ENCODE peak calls at places on chromosomes 11 and 22, in four cellular contexts. N is colonic mucosa, O is AG10803, G is spleen. Z is an unnamed sample.

GRCh38 chr11:43359432-43359818 is 705 bp downstream of the TTC17 start:
- DNase-seq in N (no peak), O (peak; percentile 26), G (no peak), Z (no peak)

GRCh38 chr22:50605349-50606074 is 4.9 kb downstream of the MAPK8IP2 start:
- DNase-seq in N (no peak), O (no peak), G (peak; percentile 39), Z (no peak)

GRCh38 chr11:61061081-61061826 is 41.0 kb upstream of the CD5 start:
- DNase-seq in N (no peak), O (peak; percentile 3), G (no peak), Z (no peak)

GRCh38 chr11:62540804-62541671 is 5.6 kb downstream of the AHNAK start:
- DNase-seq in N (peak; percentile 67), O (no peak), G (peak; percentile 84), Z (peak; percentile 74)

GRCh38 chr11:108508653-108509593 is 10.7 kb upstream of the POGLUT3 start:
- DNase-seq in N (no peak), O (no peak), G (no peak), Z (no peak)

GRCh38 chr11:43123443-43123842 is 188.4 kb upstream of the API5 start:
- DNase-seq in N (no peak), O (no peak), G (no peak), Z (no peak)

GRCh38 chr11:46457659-46458058 is 66.1 kb upstream of the CHRM4 start:
- DNase-seq in N (no peak), O (no peak), G (no peak), Z (no peak)

GRCh38 chr11:73298233-73298632 is 9.8 kb upstream of the ARHGEF17 start:
- DNase-seq in N (no peak), O (no peak), G (no peak), Z (no peak)

GRCh38 chr11:44992181-44992582 is 41.5 kb upstream of the TP53I11 start:
- DNase-seq in N (no peak), O (no peak), G (no peak), Z (no peak)

GRCh38 chr11:43360361-43361032 is 1.8 kb downstream of the TTC17 start:
- DNase-seq in N (no peak), O (peak; percentile 25), G (no peak), Z (no peak)

GRCh38 chr11:22193348-22194051 is 615 bp downstream of the ANO5 start:
- DNase-seq in N (peak; percentile 34), O (no peak), G (peak; percentile 73), Z (no peak)

GRCh38 chr11:111540114-111540920 is at the start of gene LAYN:
- DNase-seq in N (peak; percentile 22), O (peak; percentile 72), G (peak; percentile 82), Z (peak; percentile 23)

GRCh38 chr22:27531782-27532530 is 269.6 kb downstream of the MN1 start:
- DNase-seq in N (no peak), O (peak; percentile 87), G (no peak), Z (no peak)

GRCh38 chr11:37124384-37124783 is 526.3 kb upstream of the RAG2 start:
- DNase-seq in N (no peak), O (no peak), G (no peak), Z (no peak)

GRCh38 chr11:43393765-43394355 is 35.1 kb downstream of the TTC17 start:
- DNase-seq in N (peak; percentile 29), O (peak; percentile 0), G (no peak), Z (no peak)

GRCh38 chr11:2929511-2929879 is 275 bp upstream of the PHLDA2 start:
- DNase-seq in N (peak; percentile 85), O (peak; percentile 72), G (peak; percentile 84), Z (peak; percentile 93)

GRCh38 chr11:69538840-69539239 is 57.4 kb downstream of the LINC01488 start:
- DNase-seq in N (no peak), O (no peak), G (peak; percentile 77), Z (no peak)

GRCh38 chr11:19777342-19778102 is 64.9 kb downstream of the NAV2 start:
- DNase-seq in N (peak; percentile 52), O (peak; percentile 43), G (no peak), Z (peak; percentile 52)

GRCh38 chr22:26763633-26764295 is 106.4 kb downstream of the MIAT start:
- DNase-seq in N (no peak), O (peak; percentile 83), G (no peak), Z (no peak)

GRCh38 chr11:87366766-87367405 is 329.2 kb downstream of the TMEM135 start:
- DNase-seq in N (no peak), O (no peak), G (no peak), Z (no peak)

GRCh38 chr22:43921361-43921760 is 2.2 kb upstream of the PNPLA3 start:
- DNase-seq in N (no peak), O (peak; percentile 93), G (no peak), Z (no peak)

GRCh38 chr22:25334091-25334490 is 114.7 kb downstream of the CRYBB2 start:
- DNase-seq in N (peak; percentile 71), O (peak; percentile 13), G (no peak), Z (peak; percentile 75)

GRCh38 chr22:28711820-28712777 is 29.5 kb downstream of the CHEK2 start:
- DNase-seq in N (no peak), O (peak; percentile 97), G (no peak), Z (no peak)

GRCh38 chr11:68117896-68118470 is 3.2 kb downstream of the CHKA start:
- DNase-seq in N (no peak), O (no peak), G (no peak), Z (no peak)

GRCh38 chr11:83070044-83070877 is 1.4 kb downstream of the RAB30 start:
- DNase-seq in N (no peak), O (peak; percentile 84), G (no peak), Z (no peak)

GRCh38 chr22:23192133-23192532 is 11.8 kb downstream of the BCR start:
- DNase-seq in N (no peak), O (no peak), G (no peak), Z (no peak)

GRCh38 chr11:10524471-10524870 is 16.5 kb downstream of the RNF141 start:
- DNase-seq in N (no peak), O (no peak), G (no peak), Z (no peak)

GRCh38 chr11:10529279-10529678 is 11.7 kb downstream of the RNF141 start:
- DNase-seq in N (no peak), O (peak; percentile 38), G (no peak), Z (no peak)

GRCh38 chr11:10522921-10523320 is 18.1 kb downstream of the RNF141 start:
- DNase-seq in N (no peak), O (peak; percentile 12), G (no peak), Z (no peak)

GRCh38 chr11:10528121-10528520 is 12.9 kb downstream of the RNF141 start:
- DNase-seq in N (no peak), O (peak; percentile 29), G (no peak), Z (no peak)

GRCh38 chr11:10526974-10527918 is 13.7 kb downstream of the RNF141 start:
- DNase-seq in N (no peak), O (no peak), G (no peak), Z (no peak)
- H3K4me3 ChIP-seq in N (no peak overlapping the region), O (no peak overlapping the region), G (no peak overlapping the region), Z (no peak overlapping the region)

GRCh38 chr11:15929371-15929801 is 427.0 kb downstream of the SOX6 start:
- DNase-seq in N (no peak), O (no peak), G (no peak), Z (no peak)
- H3K4me3 ChIP-seq in N (no peak overlapping the region), O (no peak overlapping the region), G (no peak overlapping the region), Z (no peak overlapping the region)

GRCh38 chr11:75242722-75243600 is 2.4 kb downstream of the TPBGL start:
- DNase-seq in N (no peak), O (no peak), G (peak; percentile 58), Z (peak; percentile 40)
- H3K4me3 ChIP-seq in N (no peak overlapping the region), O (no peak overlapping the region), G (no peak overlapping the region), Z (no peak overlapping the region)

GRCh38 chr11:118876261-118876660 is 7.4 kb upstream of the CXCR5 start:
- DNase-seq in N (no peak), O (no peak), G (peak; percentile 83), Z (peak; percentile 52)

GRCh38 chr11:118868659-118869058 is 15.0 kb upstream of the CXCR5 start:
- DNase-seq in N (no peak), O (no peak), G (peak; percentile 46), Z (no peak)

GRCh38 chr11:118873804-118874203 is 9.9 kb upstream of the CXCR5 start:
- DNase-seq in N (no peak), O (no peak), G (no peak), Z (no peak)

GRCh38 chr11:118870396-118871343 is 13.0 kb upstream of the CXCR5 start:
- DNase-seq in N (peak; percentile 30), O (peak; percentile 41), G (peak; percentile 83), Z (no peak)

GRCh38 chr11:118872403-118872821 is 11.3 kb upstream of the CXCR5 start:
- DNase-seq in N (no peak), O (no peak), G (peak; percentile 86), Z (peak; percentile 82)
- H3K4me3 ChIP-seq in N (no peak overlapping the region), O (no peak overlapping the region), G (no peak overlapping the region), Z (no peak overlapping the region)

DNA sequence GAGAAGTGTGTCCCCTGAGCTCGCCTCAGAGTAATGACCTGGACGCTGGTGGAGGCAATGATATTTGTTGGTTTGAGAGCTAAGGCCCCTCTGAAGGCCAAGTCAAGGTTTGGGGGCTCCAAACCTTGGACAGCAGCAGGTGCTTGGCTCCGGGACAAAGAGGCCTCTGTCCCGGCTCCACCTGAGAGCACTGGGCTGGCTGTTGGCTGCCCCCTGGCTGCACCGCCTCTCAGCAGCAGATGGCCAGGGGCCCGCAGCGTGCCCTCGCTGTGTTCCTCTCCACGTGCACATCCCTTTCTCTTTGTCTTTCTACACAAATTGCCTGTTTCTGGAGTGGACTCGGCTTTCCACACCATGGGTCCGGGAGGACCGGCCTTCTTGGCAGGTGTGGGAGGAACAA is 301.3 kb downstream of the NTM start:
- DNase-seq in N (no peak), O (no peak), G (no peak), Z (no peak)
- H3K4me3 ChIP-seq in N (no peak overlapping the region), O (no peak overlapping the region), G (no peak overlapping the region), Z (no peak overlapping the region)

GRCh38 chr22:41910599-41911291 is 4.1 kb downstream of the SHISA8 start:
- DNase-seq in N (no peak), O (peak; percentile 8), G (no peak), Z (no peak)
- H3K4me3 ChIP-seq in N (peak overlapping the region; percentile 19), O (peak overlapping the region; percentile 22), G (peak overlapping the region; percentile 26), Z (peak overlapping the region; percentile 36)

GRCh38 chr11:57597461-57597892 is at the start of gene SERPING1:
- DNase-seq in N (peak; percentile 48), O (peak; percentile 15), G (peak; percentile 72), Z (peak; percentile 58)
- H3K4me3 ChIP-seq in N (peak within 1 kb of the TSS; percentile 23), O (peak within 1 kb of the TSS; percentile 68), G (peak within 1 kb of the TSS; percentile 30), Z (peak within 1 kb of the TSS; percentile 48)

GRCh38 chr22:39556970-39557811 is 13.4 kb upstream of the CACNA1I start:
- DNase-seq in N (no peak), O (no peak), G (no peak), Z (no peak)
- H3K4me3 ChIP-seq in N (no peak overlapping the region), O (no peak overlapping the region), G (no peak overlapping the region), Z (peak overlapping the region; percentile 39)

GRCh38 chr11:64799256-64799924 is 3.6 kb downstream of the MAP4K2 start:
- DNase-seq in N (no peak), O (no peak), G (no peak), Z (no peak)
- H3K4me3 ChIP-seq in N (no peak overlapping the region), O (no peak overlapping the region), G (no peak overlapping the region), Z (no peak overlapping the region)